ENCODE peak calls at places on chromosomes 12 and 14, in seven cellular contexts. C is CD4-positive, alpha-beta T cell; P is amniotic stem cell; M is WERI-Rb-1; Z is stimulated activated CD8-positive, alpha-beta memory T cell treated with anti-CD3 and anti-CD28 coated beads, Interleukin-7, amount 100 ng/mL, for 1 hour; H is upper lobe of right lung; G is iris pigment epithelial cell. R is an unnamed sample.

GRCh38 chr14:75315143-75315542 is 36.5 kb downstream of the FOS start:
- DNase-seq in C (no peak), P (peak), M (no peak), Z (no peak), H (no peak), G (peak), R (no peak)

GRCh38 chr14:98819132-98819866 is 452.7 kb downstream of the BCL11B start:
- DNase-seq in C (no peak), P (no peak), M (no peak), Z (no peak), H (no peak), G (no peak), R (no peak)

GRCh38 chr12:1798734-1799067 is 21.7 kb upstream of the LRTM2 start:
- DNase-seq in C (no peak), P (no peak), M (no peak), Z (no peak), H (no peak), G (no peak), R (no peak)

GRCh38 chr14:36662543-36663403 is 1.1 kb downstream of the PAX9 start:
- DNase-seq in C (no peak), P (no peak), M (no peak), Z (no peak), H (no peak), G (no peak), R (no peak)

GRCh38 chr14:69614592-69614991 is 3.2 kb downstream of the SUSD6 start:
- DNase-seq in C (no peak), P (no peak), M (no peak), Z (no peak), H (no peak), G (no peak), R (no peak)

GRCh38 chr14:82075566-82075965 is 541.9 kb upstream of the SEL1L start:
- DNase-seq in C (no peak), P (no peak), M (no peak), Z (no peak), H (no peak), G (peak), R (no peak)

GRCh38 chr14:89719371-89720075 is 235.0 kb downstream of the EFCAB11 start:
- DNase-seq in C (no peak), P (no peak), M (no peak), Z (no peak), H (no peak), G (no peak), R (no peak)

GRCh38 chr12:120801146-120801545 is 75.5 kb downstream of the ACADS start:
- DNase-seq in C (no peak), P (no peak), M (peak), Z (no peak), H (no peak), G (no peak), R (no peak)

GRCh38 chr14:73724696-73725095 is 10.5 kb upstream of the PNMA1 start:
- DNase-seq in C (no peak), P (no peak), M (no peak), Z (no peak), H (peak), G (no peak), R (no peak)

GRCh38 chr14:70666364-70666691 is 24.6 kb downstream of the TTC9 start:
- DNase-seq in C (no peak), P (no peak), M (no peak), Z (no peak), H (no peak), G (peak), R (no peak)

GRCh38 chr12:65122661-65123060 is 1.6 kb upstream of the WIF1 start:
- DNase-seq in C (no peak), P (no peak), M (no peak), Z (no peak), H (no peak), G (no peak), R (no peak)

GRCh38 chr12:54926246-54926645 is 58.3 kb downstream of the TESPA1 start:
- DNase-seq in C (no peak), P (no peak), M (no peak), Z (no peak), H (no peak), G (no peak), R (no peak)

GRCh38 chr14:78763746-78764145 is 593.6 kb downstream of the NRXN3 start:
- DNase-seq in C (no peak), P (no peak), M (no peak), Z (no peak), H (no peak), G (no peak), R (no peak)